ENCODE peak calls at places on chromosomes 5 and 9, in eight cellular contexts. C is CD8-positive, alpha-beta memory T cell; X is A549; K is OCI-LY7; U is mesenchymal stem cell; Q is heart right ventricle; P is left ventricle myocardium inferior; T is CD4-positive, CD25-positive, alpha-beta regulatory T cell. J is an unnamed sample.
A peak's percentile ranks its signal among the peaks of the same experiment; 100 is the strongest.

GRCh38 chr5:95984287-95984938 is 22.8 kb upstream of the ELL2 start:
- DNase-seq in C (no peak), X (no peak), K (no peak), U (peak; percentile 58), Q (no peak), P (no peak), T (no peak), J (no peak)

GRCh38 chr9:104747565-104748358 is at the start of gene NIPSNAP3A:
- DNase-seq in C (peak; percentile 79), X (peak; percentile 81), K (peak; percentile 88), U (peak; percentile 84), Q (peak; percentile 87), P (peak; percentile 89), T (peak; percentile 91), J (peak; percentile 88)

GRCh38 chr5:126831175-126831574 is 54.2 kb downstream of the LMNB1 start:
- DNase-seq in C (no peak), X (no peak), K (no peak), U (no peak), Q (no peak), P (no peak), T (no peak), J (no peak)

GRCh38 chr5:159609359-159609758 is 279.1 kb upstream of the IL12B start:
- DNase-seq in C (no peak), X (no peak), K (no peak), U (no peak), Q (no peak), P (no peak), T (no peak), J (no peak)

GRCh38 chr9:74589576-74589975 is 92.4 kb downstream of the RORB start:
- DNase-seq in C (no peak), X (no peak), K (no peak), U (no peak), Q (no peak), P (no peak), T (no peak), J (no peak)

GRCh38 chr9:88387035-88387732 is 1.1 kb upstream of the SPIN1 start:
- DNase-seq in C (no peak), X (peak; percentile 54), K (no peak), U (peak; percentile 73), Q (peak; percentile 15), P (peak; percentile 19), T (no peak), J (peak; percentile 69)

GRCh38 chr5:138465288-138466057 is at the start of gene EGR1:
- DNase-seq in C (peak; percentile 93), X (peak; percentile 94), K (peak; percentile 92), U (peak; percentile 95), Q (peak; percentile 96), P (peak; percentile 94), T (peak; percentile 97), J (peak; percentile 98)

GRCh38 chr5:60404171-60404570 is 295.8 kb downstream of the DEPDC1B start:
- DNase-seq in C (no peak), X (no peak), K (no peak), U (no peak), Q (no peak), P (no peak), T (no peak), J (no peak)

GRCh38 chr9:27179245-27179870 is 70.3 kb downstream of the TEK start:
- DNase-seq in C (no peak), X (no peak), K (no peak), U (peak; percentile 75), Q (no peak), P (no peak), T (no peak), J (no peak)

GRCh38 chr5:6831678-6832077 is 118.4 kb downstream of the TENT4A start:
- DNase-seq in C (no peak), X (no peak), K (no peak), U (no peak), Q (no peak), P (no peak), T (no peak), J (no peak)

GRCh38 chr5:15518786-15519185 is 18.8 kb downstream of the FBXL7 start:
- DNase-seq in C (no peak), X (no peak), K (no peak), U (no peak), Q (no peak), P (no peak), T (no peak), J (no peak)

GRCh38 chr9:72065076-72065475 is 4.7 kb upstream of the C9orf57 start:
- DNase-seq in C (no peak), X (no peak), K (no peak), U (no peak), Q (no peak), P (no peak), T (no peak), J (no peak)

GRCh38 chr5:132267931-132268501 is 10.5 kb downstream of the PDLIM4 start:
- DNase-seq in C (no peak), X (no peak), K (no peak), U (no peak), Q (peak; percentile 5), P (no peak), T (no peak), J (peak; percentile 65)

GRCh38 chr5:171261361-171261760 is 47.7 kb upstream of the TLX3 start:
- DNase-seq in C (no peak), X (no peak), K (no peak), U (no peak), Q (no peak), P (no peak), T (no peak), J (no peak)

GRCh38 chr9:136564379-136564988 is 18.6 kb upstream of the NOTCH1 start:
- DNase-seq in C (no peak), X (no peak), K (no peak), U (peak; percentile 87), Q (peak; percentile 69), P (peak; percentile 82), T (no peak), J (peak; percentile 92)

DNA sequence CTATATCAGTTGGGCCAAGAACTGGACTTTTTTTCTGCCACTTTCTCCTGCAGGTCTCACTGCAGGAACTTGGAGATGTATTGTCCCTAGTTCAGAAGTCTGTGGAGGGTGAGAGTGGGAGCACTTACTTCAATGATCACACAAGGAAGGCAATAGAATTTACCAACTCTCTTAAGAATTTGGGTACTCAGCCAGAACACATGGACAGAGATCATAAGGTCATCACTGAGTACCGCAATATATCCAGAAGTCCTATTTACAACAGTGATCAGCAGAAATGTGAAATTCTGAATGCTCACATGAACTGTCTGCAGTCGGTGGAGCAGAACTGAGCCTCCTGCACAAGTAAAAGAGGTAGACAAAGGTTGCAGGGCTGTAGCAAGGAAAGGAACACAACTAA is 101.0 kb downstream of the FAM114A2 start:
- DNase-seq in C (no peak), X (no peak), K (no peak), U (no peak), Q (no peak), P (no peak), T (no peak), J (no peak)
- H3K9me3 ChIP-seq in C (peaks cover 11% of the 10 kb centered on the region), X (peaks cover 28% of the 10 kb centered on the region), K (peaks cover 15% of the 10 kb centered on the region), U (peaks cover 54% of the 10 kb centered on the region), Q (peaks cover 5% of the 10 kb centered on the region), P (peaks cover 90% of the 10 kb centered on the region), T (peaks cover 25% of the 10 kb centered on the region), J (peaks cover 6% of the 10 kb centered on the region)

DNA sequence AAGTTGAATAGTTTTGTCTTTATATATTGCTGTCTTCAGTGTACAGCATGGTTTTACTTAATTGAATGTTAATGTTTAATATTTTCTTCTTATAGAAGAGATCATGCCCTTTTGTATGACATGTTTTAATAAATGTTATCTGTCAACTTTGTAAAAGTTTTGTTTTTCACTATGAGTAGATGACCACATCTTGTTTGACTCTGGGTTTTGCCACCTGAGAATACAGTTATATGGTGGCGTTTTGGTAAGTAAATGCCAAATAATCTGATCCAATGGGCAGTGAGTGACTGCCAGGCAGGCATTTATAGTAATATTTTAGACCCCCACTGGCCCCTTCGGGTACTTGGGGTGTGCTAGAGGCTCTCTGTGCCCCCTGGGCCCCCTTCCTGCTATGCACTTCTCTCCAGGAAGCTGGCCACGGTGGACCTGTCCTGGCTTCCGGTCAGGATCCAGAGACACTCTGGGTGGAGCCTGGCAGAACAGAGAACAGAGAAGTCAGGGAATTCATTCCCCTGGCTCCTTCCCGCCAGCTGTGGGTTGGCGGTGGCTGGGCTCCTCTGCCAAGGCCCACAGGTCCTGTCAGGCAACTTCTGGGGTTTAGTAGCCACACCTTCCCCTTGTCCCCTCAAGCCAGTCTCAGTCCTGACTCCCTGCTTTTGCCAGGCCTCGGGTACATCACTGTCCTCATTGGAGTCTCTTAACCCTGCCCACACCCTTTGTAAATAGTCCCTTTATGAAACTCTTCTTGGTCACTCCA is 22.2 kb upstream of the ZBTB34 start:
- DNase-seq in C (no peak), X (no peak), K (no peak), U (no peak), Q (no peak), P (no peak), T (no peak), J (no peak)
- H3K4me3 ChIP-seq in C (no peak overlapping the region), X (no peak overlapping the region), K (no peak overlapping the region), U (no peak overlapping the region), Q (no peak overlapping the region), P (no peak overlapping the region), T (no peak overlapping the region), J (no peak overlapping the region)

GRCh38 chr9:127074561-127075548 is 47.6 kb downstream of the ANGPTL2 start:
- DNase-seq in C (no peak), X (no peak), K (peak; percentile 5), U (no peak), Q (peak; percentile 58), P (no peak), T (no peak), J (no peak)
- H3K27ac ChIP-seq in C (no peak overlapping the region), X (no peak overlapping the region), K (no peak overlapping the region), U (no peak overlapping the region), Q (peak overlapping the region; percentile 62), P (peak overlapping the region; percentile 74), T (no peak overlapping the region), J (no peak overlapping the region)

DNA sequence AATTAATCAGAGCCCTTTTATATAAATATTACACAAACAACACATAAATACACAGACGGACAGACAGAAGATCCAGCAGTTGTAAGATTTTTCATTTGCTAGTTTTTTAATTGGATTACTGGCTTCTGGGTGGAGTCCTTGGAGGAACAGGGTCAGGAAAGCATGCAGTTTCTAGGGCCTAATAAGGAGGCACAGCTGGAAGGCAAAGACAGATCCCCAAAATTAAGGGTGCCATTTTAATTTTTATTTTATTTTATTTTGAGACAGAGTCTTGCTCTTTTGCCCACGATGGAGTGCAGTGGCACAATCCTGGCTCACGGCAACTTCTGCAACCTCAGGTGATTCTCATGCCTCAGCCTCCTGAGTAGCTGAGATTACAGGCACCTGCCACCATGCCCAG is 49.5 kb downstream of the PTGS1 start:
- DNase-seq in C (no peak), X (no peak), K (no peak), U (no peak), Q (no peak), P (no peak), T (no peak), J (no peak)
- H3K9me3 ChIP-seq in C (no peaks in the 10 kb centered on the region), X (no peaks in the 10 kb centered on the region), K (peaks cover 23% of the 10 kb centered on the region), U (peaks cover 34% of the 10 kb centered on the region), Q (no peaks in the 10 kb centered on the region), P (peaks cover 26% of the 10 kb centered on the region), T (peaks cover 18% of the 10 kb centered on the region), J (peaks cover 4% of the 10 kb centered on the region)

DNA sequence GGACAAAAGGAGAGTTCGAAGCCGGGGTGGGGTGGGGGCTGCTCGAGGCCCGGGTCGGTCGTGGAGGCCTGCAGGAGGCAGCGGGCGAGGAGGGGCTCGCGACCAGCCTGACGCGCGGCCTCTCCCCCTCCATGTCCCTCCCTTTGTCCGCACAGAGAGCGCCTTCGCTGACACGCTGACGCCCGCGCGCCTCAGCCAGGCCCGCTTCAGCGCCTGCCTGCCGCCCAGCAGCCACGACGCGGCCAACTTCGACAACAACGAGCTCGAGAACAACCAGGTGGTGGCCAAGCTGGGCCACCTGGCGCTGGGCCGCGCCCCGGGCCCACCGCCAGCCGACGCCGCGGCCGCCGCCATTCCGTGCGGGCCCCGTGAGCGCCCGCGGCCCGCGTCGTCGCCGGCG is 42.2 kb downstream of the NEURL1B start:
- DNase-seq in C (no peak), X (no peak), K (no peak), U (no peak), Q (no peak), P (no peak), T (no peak), J (no peak)
- H3K4me3 ChIP-seq in C (no peak overlapping the region), X (no peak overlapping the region), K (no peak overlapping the region), U (no peak overlapping the region), Q (no peak overlapping the region), P (no peak overlapping the region), T (no peak overlapping the region), J (no peak overlapping the region)